ENCODE peak calls at places on chromosomes 5 and 9, in five cellular contexts. N is lower leg skin, A is cardiac muscle cell, P is spleen, Z is adrenal gland. O is an unnamed sample.

GRCh38 chr9:16688814-16689213 is 181.7 kb downstream of the BNC2 start:
- DNase-seq in N (no peak), A (no peak), P (no peak), Z (no peak), O (no peak)

GRCh38 chr9:81777514-81777913 is 88.2 kb upstream of the TLE1 start:
- DNase-seq in N (no peak), A (no peak), P (no peak), Z (no peak), O (no peak)

GRCh38 chr5:98296426-98296825 is 477.0 kb upstream of the RGMB start:
- DNase-seq in N (no peak), A (no peak), P (no peak), Z (no peak), O (no peak)

GRCh38 chr5:139178948-139179347 is 19.2 kb downstream of the SIL1 start:
- DNase-seq in N (peak), A (peak), P (no peak), Z (peak), O (no peak)

GRCh38 chr9:120890415-120891254 is 13.6 kb upstream of the PHF19 start:
- DNase-seq in N (no peak), A (no peak), P (no peak), Z (no peak), O (no peak)

GRCh38 chr9:127574089-127574921 is 37.8 kb upstream of the STXBP1 start:
- DNase-seq in N (no peak), A (no peak), P (no peak), Z (peak), O (no peak)

GRCh38 chr9:105681724-105682123 is 12.6 kb upstream of the TMEM38B start:
- DNase-seq in N (no peak), A (no peak), P (no peak), Z (no peak), O (no peak)

GRCh38 chr5:115842089-115842881 is 550 bp downstream of the AP3S1 start:
- DNase-seq in N (no peak), A (peak), P (no peak), Z (peak), O (no peak)

GRCh38 chr9:22401671-22402070 is 45.0 kb upstream of the DMRTA1 start:
- DNase-seq in N (no peak), A (no peak), P (no peak), Z (no peak), O (no peak)

GRCh38 chr9:130846487-130847305 is 11.6 kb downstream of the ABL1 start:
- DNase-seq in N (no peak), A (no peak), P (peak), Z (peak), O (no peak)

GRCh38 chr5:37792976-37793328 is 46.9 kb downstream of the GDNF start:
- DNase-seq in N (no peak), A (no peak), P (no peak), Z (no peak), O (no peak)

GRCh38 chr9:14908221-14909206 is 1.7 kb downstream of the FREM1 start:
- DNase-seq in N (no peak), A (peak), P (no peak), Z (no peak), O (no peak)

GRCh38 chr5:177023247-177023703 is 779 bp downstream of the ZNF346 start:
- DNase-seq in N (no peak), A (peak), P (no peak), Z (peak), O (peak)

GRCh38 chr5:172299916-172300439 is 16.4 kb upstream of the UBTD2 start:
- DNase-seq in N (no peak), A (no peak), P (no peak), Z (no peak), O (no peak)

GRCh38 chr9:126521089-126521488 is 92.6 kb upstream of the LMX1B start:
- DNase-seq in N (no peak), A (peak), P (peak), Z (no peak), O (no peak)

GRCh38 chr5:80098951-80099350 is 63.8 kb downstream of the THBS4 start:
- DNase-seq in N (no peak), A (no peak), P (no peak), Z (no peak), O (no peak)

GRCh38 chr5:172078027-172078426 is 71.6 kb upstream of the FBXW11 start:
- DNase-seq in N (no peak), A (no peak), P (no peak), Z (peak), O (no peak)

GRCh38 chr5:68261174-68262021 is 45.8 kb downstream of the PIK3R1 start:
- DNase-seq in N (no peak), A (no peak), P (no peak), Z (no peak), O (no peak)

GRCh38 chr9:114908104-114908621 is 22.2 kb downstream of the TNFSF8 start:
- DNase-seq in N (no peak), A (no peak), P (no peak), Z (no peak), O (peak)

GRCh38 chr9:30524311-30524710 is 1860.1 kb upstream of the ACO1 start:
- DNase-seq in N (no peak), A (no peak), P (no peak), Z (no peak), O (no peak)

GRCh38 chr5:138629383-138629782 is 54.2 kb upstream of the HSPA9 start:
- DNase-seq in N (no peak), A (no peak), P (no peak), Z (no peak), O (no peak)

GRCh38 chr5:80242849-80243248 is 13.0 kb downstream of the SERINC5 start:
- DNase-seq in N (no peak), A (no peak), P (no peak), Z (no peak), O (no peak)

GRCh38 chr9:93149361-93149760 is 15.3 kb upstream of the NINJ1 start:
- DNase-seq in N (no peak), A (no peak), P (no peak), Z (no peak), O (no peak)

GRCh38 chr5:139473105-139473504 is 2.3 kb downstream of the SMIM33 start:
- DNase-seq in N (no peak), A (peak), P (no peak), Z (no peak), O (no peak)

GRCh38 chr5:56640763-56641406 is 174.5 kb upstream of the MAP3K1 start:
- DNase-seq in N (peak), A (no peak), P (peak), Z (peak), O (no peak)

GRCh38 chr5:150513375-150514309 is 5.7 kb downstream of the NDST1 start:
- DNase-seq in N (no peak), A (no peak), P (no peak), Z (no peak), O (peak)

GRCh38 chr9:124315856-124316255 is 58.1 kb downstream of the NEK6 start:
- DNase-seq in N (no peak), A (no peak), P (no peak), Z (no peak), O (no peak)

GRCh38 chr9:124309665-124310064 is 51.9 kb downstream of the NEK6 start:
- DNase-seq in N (no peak), A (no peak), P (no peak), Z (peak), O (peak)

GRCh38 chr9:124311283-124311682 is 53.5 kb downstream of the NEK6 start:
- DNase-seq in N (no peak), A (no peak), P (no peak), Z (no peak), O (no peak)

GRCh38 chr9:124313940-124314339 is 56.2 kb downstream of the NEK6 start:
- DNase-seq in N (no peak), A (no peak), P (no peak), Z (no peak), O (no peak)

DNA sequence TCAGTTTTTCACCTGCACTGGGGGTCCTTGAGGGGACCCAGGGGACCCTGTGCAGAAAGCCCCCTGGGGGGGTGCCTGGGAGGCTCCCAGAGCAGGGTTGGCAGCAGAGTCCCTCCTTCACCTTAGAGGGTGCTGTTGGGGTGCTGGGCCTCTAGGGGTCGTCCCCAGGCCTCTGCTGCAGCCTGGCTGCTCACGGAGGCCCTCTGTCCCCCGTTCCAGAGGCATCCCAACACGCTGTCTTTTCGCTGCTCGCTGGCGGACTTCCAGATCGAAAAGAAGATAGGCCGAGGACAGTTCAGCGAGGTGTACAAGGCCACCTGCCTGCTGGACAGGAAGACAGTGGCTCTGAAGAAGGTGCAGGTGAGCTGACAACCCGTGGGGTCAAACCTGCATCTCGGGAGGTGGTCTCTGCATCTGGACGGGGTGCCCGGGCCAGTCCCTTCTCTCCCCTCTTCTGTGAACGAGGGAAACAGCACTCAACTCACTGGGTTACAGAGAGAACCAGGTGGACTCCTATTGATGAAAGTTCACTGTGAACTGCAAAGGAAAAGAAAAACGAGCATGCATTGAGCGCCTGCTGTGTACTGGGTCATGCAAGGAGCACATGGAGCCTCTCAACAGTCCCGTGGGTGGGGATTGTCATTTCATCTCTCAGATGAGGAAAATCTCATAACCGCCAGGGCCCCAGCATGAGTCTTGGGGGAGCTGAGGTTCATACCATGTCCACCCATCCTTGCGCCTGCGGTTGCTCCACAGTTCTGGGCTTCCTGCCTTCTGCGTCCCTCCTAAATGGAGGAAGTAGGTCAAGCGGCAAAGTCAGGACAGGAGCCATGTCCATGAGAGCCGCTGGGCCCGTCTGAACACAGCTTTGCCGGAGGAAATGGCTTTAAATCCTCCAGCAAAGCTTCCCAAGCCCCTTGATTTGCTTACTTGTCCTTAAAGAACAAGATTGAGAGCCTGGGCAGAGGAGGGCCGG is 54.8 kb downstream of the NEK6 start:
- DNase-seq in N (no peak), A (no peak), P (no peak), Z (no peak), O (no peak)
- TF ChIP-seq CTCF in N (no peak), A (no peak), P (no peak), Z (no peak), O (no peak)

GRCh38 chr5:77990020-77990419 is 213.9 kb upstream of the TBCA start:
- DNase-seq in N (no peak), A (no peak), P (no peak), Z (no peak), O (no peak)

GRCh38 chr5:77993141-77993540 is 217.0 kb upstream of the TBCA start:
- DNase-seq in N (no peak), A (no peak), P (no peak), Z (no peak), O (no peak)

GRCh38 chr5:77993799-77994318 is 217.7 kb upstream of the TBCA start:
- DNase-seq in N (no peak), A (no peak), P (no peak), Z (no peak), O (no peak)

GRCh38 chr5:77987988-77988387 is 211.8 kb upstream of the TBCA start:
- DNase-seq in N (no peak), A (no peak), P (no peak), Z (no peak), O (no peak)

DNA sequence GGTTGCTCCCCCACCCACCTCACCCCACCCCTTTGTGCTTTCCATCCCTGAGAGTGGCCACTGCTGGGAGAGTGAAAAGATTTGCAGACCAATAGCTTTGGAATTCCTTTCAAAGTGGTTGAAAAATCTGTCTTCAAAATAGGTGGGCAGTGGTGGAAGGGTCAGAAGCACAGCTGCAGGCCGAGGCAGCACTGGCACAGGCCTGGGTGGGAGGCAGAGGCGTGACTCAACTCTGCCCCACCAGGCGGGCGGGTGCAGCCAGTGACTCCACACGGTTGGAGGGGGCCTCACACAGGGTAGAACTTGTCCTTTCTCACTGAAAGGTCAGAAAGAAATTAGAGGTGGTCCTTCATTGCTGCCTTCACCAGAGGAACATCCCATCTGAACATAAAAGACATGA is 214.9 kb upstream of the TBCA start:
- DNase-seq in N (no peak), A (no peak), P (no peak), Z (no peak), O (no peak)
- TF ChIP-seq CTCF in N (no peak), A (no peak), P (no peak), Z (no peak), O (no peak)

GRCh38 chr9:133048595-133048994 is 13.2 kb upstream of the CEL start:
- DNase-seq in N (no peak), A (no peak), P (no peak), Z (no peak), O (no peak)
- TF ChIP-seq CTCF in N (no peak), A (peak), P (no peak), Z (peak), O (peak)

GRCh38 chr9:135166566-135166965 is 79.1 kb downstream of the OLFM1 start:
- DNase-seq in N (no peak), A (no peak), P (no peak), Z (no peak), O (no peak)

GRCh38 chr9:135167356-135167755 is 79.9 kb downstream of the OLFM1 start:
- DNase-seq in N (no peak), A (no peak), P (no peak), Z (no peak), O (no peak)

GRCh38 chr9:135169709-135170226 is 82.3 kb downstream of the OLFM1 start:
- DNase-seq in N (no peak), A (no peak), P (no peak), Z (no peak), O (no peak)

GRCh38 chr9:135165756-135166519 is 78.5 kb downstream of the OLFM1 start:
- DNase-seq in N (no peak), A (no peak), P (no peak), Z (no peak), O (no peak)

GRCh38 chr9:135167839-135168378 is 80.4 kb downstream of the OLFM1 start:
- DNase-seq in N (no peak), A (no peak), P (no peak), Z (no peak), O (no peak)
- TF ChIP-seq CTCF in N (no peak), A (no peak), P (no peak), Z (no peak), O (no peak)